ENCODE peak calls at places on chromosomes 3 and 15, in nine cellular contexts. B, J, W, M, K, I, P, Y and Q are unnamed samples.

GRCh38 chr3:124700880-124701684 is 29.2 kb upstream of the UMPS start:
- DNase-seq in W (no peak), P (no peak), J (no peak), Y (no peak), I (no peak), M (peak), B (no peak), K (no peak), Q (no peak)

GRCh38 chr15:68667800-68668625 is 89.2 kb downstream of the CORO2B start:
- DNase-seq in W (no peak), M (no peak), I (no peak), K (no peak), J (no peak), B (no peak), P (no peak), Y (no peak), Q (no peak)

GRCh38 chr15:70494861-70495571 is 268.3 kb downstream of the UACA start:
- DNase-seq in J (no peak), Y (no peak), K (peak), P (no peak), M (peak), B (no peak), I (peak), W (peak), Q (peak)

GRCh38 chr15:78182336-78182700 is 33.2 kb downstream of the IDH3A start:
- DNase-seq in P (no peak), Y (no peak), K (no peak), M (no peak), J (no peak), I (no peak), W (no peak), B (no peak), Q (no peak)

GRCh38 chr3:54703906-54704305 is 224.0 kb downstream of the LRTM1 start:
- DNase-seq in K (no peak), W (no peak), I (no peak), M (no peak), P (no peak), B (no peak), Y (no peak), J (no peak), Q (no peak)

GRCh38 chr3:177345049-177345972 is 148.0 kb upstream of the TBL1XR1 start:
- DNase-seq in Y (peak), M (peak), K (peak), I (peak), B (peak), W (peak), J (peak), P (peak), Q (peak)

GRCh38 chr15:83066034-83066760 is 855 bp downstream of the BTBD1 start:
- DNase-seq in K (no peak), I (no peak), Y (no peak), W (no peak), M (no peak), B (no peak), P (no peak), J (no peak), Q (no peak)

GRCh38 chr3:11244131-11244677 is 28.0 kb upstream of the ATG7 start:
- DNase-seq in Y (no peak), W (no peak), P (no peak), K (peak), B (no peak), J (no peak), M (peak), I (no peak), Q (no peak)

GRCh38 chr3:151467069-151467468 is 6.2 kb upstream of the IGSF10 start:
- DNase-seq in M (no peak), B (no peak), J (no peak), Y (no peak), I (no peak), W (no peak), P (no peak), K (no peak), Q (no peak)

GRCh38 chr15:92880796-92881569 is 19.1 kb upstream of the CHD2 start:
- DNase-seq in I (no peak), B (no peak), Y (no peak), P (no peak), J (no peak), K (no peak), W (no peak), M (no peak), Q (no peak)

GRCh38 chr15:63679588-63679987 is 82.4 kb downstream of the FBXL22 start:
- DNase-seq in W (no peak), B (no peak), P (no peak), Y (no peak), I (no peak), M (no peak), K (no peak), J (no peak), Q (no peak)

GRCh38 chr3:195709676-195710085 is 11.1 kb upstream of the MUC20 start:
- DNase-seq in J (no peak), K (no peak), B (no peak), W (no peak), Y (no peak), P (no peak), M (no peak), I (no peak), Q (no peak)